ENCODE peak calls at places on chromosomes 4 and X, in six cellular contexts. S, H, W, E, Y and Q are unnamed samples. For H3K27me3, the result is how much of the 10 kb centered on the place peaks cover.

GRCh38 chr4:184355111-184355604 is 119.2 kb downstream of the IRF2 start:
- DNase-seq in Y (peak), W (peak), E (peak), H (peak), S (no peak), Q (peak)

GRCh38 chr4:108030332-108030731 is 40.6 kb downstream of the HADH start:
- DNase-seq in W (peak), S (no peak), E (no peak), Y (peak), H (peak), Q (peak)

GRCh38 chr4:48315728-48316630 is 25.4 kb upstream of the SLAIN2 start:
- DNase-seq in W (peak), Y (peak), S (no peak), E (no peak), H (peak), Q (peak)

GRCh38 chr4:140719022-140719421 is 37.2 kb downstream of the TBC1D9 start:
- DNase-seq in S (no peak), H (peak), E (no peak), Y (no peak), W (no peak), Q (peak)

GRCh38 chr4:18844726-18845125 is 823.2 kb upstream of the LCORL start:
- DNase-seq in E (no peak), W (no peak), H (no peak), S (no peak), Y (no peak), Q (peak)

GRCh38 chrX:107629533-107629909 is 1.2 kb downstream of the PRPS1 start:
- DNase-seq in Y (peak), H (peak), E (no peak), S (no peak), W (peak), Q (peak)

GRCh38 chr4:65482410-65482809 is 187.9 kb downstream of the EPHA5 start:
- DNase-seq in Y (no peak), H (peak), E (no peak), S (no peak), W (no peak), Q (peak)

GRCh38 chr4:183200453-183200852 is 101.4 kb downstream of the WWC2 start:
- DNase-seq in W (no peak), H (peak), S (peak), E (peak), Y (no peak), Q (peak)

GRCh38 chrX:153672531-153673397 is 849 bp downstream of the PNCK start:
- DNase-seq in W (no peak), Y (no peak), H (no peak), E (no peak), S (no peak), Q (no peak)

GRCh38 chrX:97854071-97854470 is 970.4 kb downstream of the RPA4 start:
- DNase-seq in Y (no peak), S (no peak), E (no peak), W (no peak), H (no peak), Q (no peak)

GRCh38 chr4:108008721-108009120 is 19.0 kb downstream of the HADH start:
- DNase-seq in H (peak), Y (no peak), E (peak), W (no peak), S (no peak), Q (peak)

GRCh38 chr4:21768349-21769310 is 179.9 kb downstream of the KCNIP4 start:
- DNase-seq in Y (peak), H (peak), W (peak), E (no peak), S (no peak), Q (peak)

GRCh38 chr4:101022151-101023024 is 324.9 kb downstream of the PPP3CA start:
- DNase-seq in S (no peak), Y (no peak), E (no peak), W (no peak), H (no peak), Q (no peak)

GRCh38 chrX:130179170-130179569 is 7.4 kb downstream of the RAB33A start:
- DNase-seq in Y (no peak), E (no peak), S (no peak), W (no peak), H (no peak), Q (no peak)

GRCh38 chr4:56424697-56425514 is 10.5 kb downstream of the PPAT start:
- DNase-seq in H (no peak), Y (peak), E (no peak), W (no peak), S (no peak), Q (peak)

GRCh38 chr4:149441338-149441737 is 374.3 kb downstream of the IQCM start:
- DNase-seq in W (no peak), Y (no peak), S (no peak), E (no peak), H (peak), Q (peak)

GRCh38 chr4:8544741-8545438 is 35.3 kb upstream of the GPR78 start:
- DNase-seq in Y (no peak), E (no peak), H (no peak), W (no peak), S (no peak), Q (no peak)

GRCh38 chrX:130245441-130245840 is 23.3 kb downstream of the ZNF280C start:
- DNase-seq in W (no peak), S (no peak), H (no peak), Y (no peak), E (no peak), Q (no peak)

GRCh38 chrX:13898084-13898483 is 81.2 kb upstream of the GPM6B start:
- DNase-seq in W (no peak), Y (no peak), E (peak), H (peak), S (no peak), Q (no peak)

GRCh38 chr4:55125087-55125721 is at the start of gene KDR:
- DNase-seq in W (no peak), S (peak), Y (peak), E (peak), H (peak), Q (no peak)

GRCh38 chr4:181970356-181970755 is 272.8 kb upstream of the TENM3 start:
- DNase-seq in S (no peak), H (no peak), W (no peak), E (no peak), Y (no peak), Q (no peak)

GRCh38 chr4:20127626-20128025 is 124.1 kb upstream of the SLIT2 start:
- DNase-seq in Y (no peak), E (no peak), S (no peak), H (no peak), W (no peak), Q (no peak)

GRCh38 chr4:133476064-133476463 is 327.0 kb downstream of the PCDH10 start:
- DNase-seq in E (no peak), H (no peak), W (no peak), S (no peak), Y (no peak), Q (no peak)

GRCh38 chr4:131302108-131302507 is 1847.0 kb upstream of the PCDH10 start:
- DNase-seq in S (no peak), Y (no peak), W (peak), E (no peak), H (no peak), Q (no peak)

GRCh38 chr4:164215113-164215741 is 538.7 kb upstream of the SMIM31 start:
- DNase-seq in H (no peak), W (no peak), Y (no peak), E (no peak), S (no peak), Q (no peak)

GRCh38 chr4:128810331-128810870 is 901 bp downstream of the JADE1 start:
- DNase-seq in H (no peak), S (peak), E (peak), W (peak), Y (peak), Q (peak)

GRCh38 chr4:173346074-173346473 is 11.9 kb upstream of the HMGB2 start:
- DNase-seq in Y (no peak), E (no peak), W (no peak), H (no peak), S (no peak), Q (no peak)

GRCh38 chr4:2652415-2653155 is 103.6 kb downstream of the TNIP2 start:
- DNase-seq in H (no peak), W (no peak), Y (no peak), S (no peak), E (no peak), Q (no peak)

GRCh38 chr4:137968956-137969709 is 273.0 kb downstream of the SLC7A11 start:
- DNase-seq in H (no peak), W (no peak), S (no peak), E (no peak), Y (no peak), Q (no peak)

GRCh38 chr4:109614015-109614414 is 54.0 kb downstream of the MCUB start:
- DNase-seq in S (no peak), E (no peak), H (no peak), Y (no peak), W (peak), Q (no peak)
- H3K4me3 ChIP-seq in S (no peak), E (no peak), H (no peak), Y (no peak), W (no peak), Q (no peak)

GRCh38 chr4:171650543-171650942 is 162.7 kb upstream of the GALNTL6 start:
- DNase-seq in S (no peak), Y (no peak), H (no peak), W (peak), E (no peak), Q (no peak)
- TF ChIP-seq CTCF in S (no peak), Y (no peak), H (no peak), W (peak), E (no peak), Q (no peak)

GRCh38 chr4:1013225-1014073 is 2.0 kb downstream of the FGFRL1 start:
- DNase-seq in W (no peak), Y (no peak), S (no peak), E (no peak), H (no peak), Q (no peak)
- H3K27me3 ChIP-seq in W (under half), Y (under half), S (under half), E (under half), H (under half), Q (under half)

GRCh38 chr4:76984127-76984526 is 34.6 kb downstream of the SEPTIN11 start:
- DNase-seq in H (peak), E (no peak), S (no peak), W (peak), Y (no peak), Q (peak)
- H3K4me3 ChIP-seq in H (no peak), E (no peak), S (no peak), W (no peak), Y (no peak), Q (no peak)